ENCODE peak calls at places on chromosome 21, in six cellular contexts. L, Q, S, R, C and P are unnamed samples.

GRCh38 chr21:36887983-36888382 is 78.5 kb downstream of the HLCS start:
- DNase-seq in L (no peak), Q (no peak), S (no peak), R (no peak), C (no peak), P (no peak)

GRCh38 chr21:45957986-45958610 is 23.5 kb upstream of the COL6A1 start:
- DNase-seq in L (no peak), Q (no peak), S (peak), R (no peak), C (no peak), P (no peak)

GRCh38 chr21:20023199-20023598 is 975.0 kb upstream of the NCAM2 start:
- DNase-seq in L (no peak), Q (no peak), S (no peak), R (no peak), C (no peak), P (no peak)

GRCh38 chr21:42429021-42429420 is 25.3 kb downstream of the UBASH3A start:
- DNase-seq in L (no peak), Q (no peak), S (no peak), R (no peak), C (no peak), P (no peak)

GRCh38 chr21:41932576-41933258 is 21.1 kb downstream of the C2CD2 start:
- DNase-seq in L (no peak), Q (no peak), S (no peak), R (no peak), C (no peak), P (no peak)

GRCh38 chr21:35840197-35840799 is 220.0 kb downstream of the SETD4 start:
- DNase-seq in L (peak), Q (peak), S (no peak), R (peak), C (peak), P (no peak)

GRCh38 chr21:46229133-46229922 is 754 bp upstream of the LSS start:
- DNase-seq in L (no peak), Q (peak), S (peak), R (no peak), C (peak), P (no peak)

GRCh38 chr21:34534522-34534921 is 22.5 kb upstream of the KCNE1 start:
- DNase-seq in L (no peak), Q (no peak), S (no peak), R (no peak), C (no peak), P (no peak)

GRCh38 chr21:34276711-34277425 is 86.9 kb upstream of the KCNE2 start:
- DNase-seq in L (no peak), Q (no peak), S (no peak), R (no peak), C (no peak), P (no peak)

GRCh38 chr21:31176725-31177124 is 138.4 kb upstream of the KRTAP19-8 start:
- DNase-seq in L (no peak), Q (no peak), S (no peak), R (no peak), C (no peak), P (no peak)

GRCh38 chr21:41610042-41610839 is 102.3 kb upstream of the TMPRSS2 start:
- DNase-seq in L (peak), Q (peak), S (peak), R (no peak), C (peak), P (no peak)

GRCh38 chr21:41403966-41404365 is 22.1 kb upstream of the MX1 start:
- DNase-seq in L (no peak), Q (no peak), S (peak), R (no peak), C (no peak), P (no peak)

GRCh38 chr21:42234464-42235241 is 15.7 kb downstream of the ABCG1 start:
- DNase-seq in L (peak), Q (peak), S (peak), R (no peak), C (peak), P (no peak)

GRCh38 chr21:15793109-15793508 is 63.3 kb downstream of the USP25 start:
- DNase-seq in L (no peak), Q (no peak), S (no peak), R (no peak), C (no peak), P (no peak)

GRCh38 chr21:15793547-15794235 is 63.9 kb downstream of the USP25 start:
- DNase-seq in L (no peak), Q (no peak), S (no peak), R (no peak), C (no peak), P (no peak)

GRCh38 chr21:15797577-15798363 is 68.0 kb downstream of the USP25 start:
- DNase-seq in L (no peak), Q (no peak), S (no peak), R (no peak), C (no peak), P (no peak)

GRCh38 chr21:15794277-15794912 is 64.6 kb downstream of the USP25 start:
- DNase-seq in L (no peak), Q (no peak), S (no peak), R (no peak), C (no peak), P (no peak)

DNA sequence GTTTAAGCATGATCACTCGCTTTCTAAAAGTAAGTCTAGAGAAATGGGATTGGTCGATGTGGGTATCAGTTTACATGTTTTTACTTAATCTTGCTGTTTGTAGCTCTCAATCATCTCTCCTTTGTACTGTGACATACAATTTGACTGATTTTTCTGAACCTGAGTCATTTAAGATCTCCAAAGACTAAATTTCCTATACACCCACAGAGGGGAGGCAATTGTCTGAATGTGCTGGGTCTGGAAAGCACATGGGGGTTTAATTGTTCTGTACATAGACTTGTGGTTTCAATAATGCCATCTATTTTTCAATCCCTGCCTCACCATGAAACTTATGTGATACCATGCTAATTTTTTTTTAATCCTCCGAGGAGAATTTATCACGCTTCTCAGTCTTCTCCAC is 65.8 kb downstream of the USP25 start:
- DNase-seq in L (no peak), Q (no peak), S (no peak), R (no peak), C (no peak), P (no peak)
- TF ChIP-seq CTCF in L (no peak), Q (no peak), S (no peak), R (no peak), C (no peak), P (no peak)

GRCh38 chr21:18521204-18521603 is 117.6 kb upstream of the TMPRSS15 start:
- DNase-seq in L (no peak), Q (no peak), S (peak), R (no peak), C (no peak), P (no peak)

GRCh38 chr21:18517905-18518566 is 114.5 kb upstream of the TMPRSS15 start:
- DNase-seq in L (no peak), Q (peak), S (no peak), R (no peak), C (no peak), P (no peak)

GRCh38 chr21:18524097-18524496 is 120.5 kb upstream of the TMPRSS15 start:
- DNase-seq in L (no peak), Q (no peak), S (no peak), R (no peak), C (no peak), P (no peak)

DNA sequence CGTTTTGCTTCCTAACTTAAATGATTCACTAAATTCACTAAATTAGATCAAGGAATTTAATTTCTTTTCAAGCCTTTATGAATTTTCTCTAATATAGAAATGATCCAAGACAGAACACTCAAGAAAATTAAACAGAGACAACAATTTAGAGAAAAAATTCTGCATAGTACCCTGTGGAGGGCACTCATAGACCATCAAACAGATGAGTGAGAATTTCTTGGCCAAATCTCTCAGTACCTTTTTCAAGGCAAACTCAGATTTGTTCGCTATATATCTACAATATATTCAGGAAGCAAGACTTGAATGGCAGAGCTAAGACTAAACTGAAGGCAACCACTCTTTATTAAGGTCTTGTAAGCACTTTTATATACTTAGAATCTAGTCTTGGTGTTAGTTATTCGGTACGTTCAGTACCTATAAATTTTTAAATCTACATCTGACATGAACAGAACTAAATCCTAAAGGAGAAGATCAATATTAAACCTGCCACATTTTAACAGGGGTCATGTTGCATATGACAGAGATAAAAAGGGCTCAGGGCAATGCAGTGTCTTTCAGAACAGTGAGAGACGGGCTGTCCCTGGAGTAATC is 118.7 kb upstream of the TMPRSS15 start:
- DNase-seq in L (no peak), Q (no peak), S (no peak), R (no peak), C (no peak), P (no peak)
- TF ChIP-seq CTCF in L (peak), Q (no peak), S (no peak), R (no peak), C (peak), P (no peak)

DNA sequence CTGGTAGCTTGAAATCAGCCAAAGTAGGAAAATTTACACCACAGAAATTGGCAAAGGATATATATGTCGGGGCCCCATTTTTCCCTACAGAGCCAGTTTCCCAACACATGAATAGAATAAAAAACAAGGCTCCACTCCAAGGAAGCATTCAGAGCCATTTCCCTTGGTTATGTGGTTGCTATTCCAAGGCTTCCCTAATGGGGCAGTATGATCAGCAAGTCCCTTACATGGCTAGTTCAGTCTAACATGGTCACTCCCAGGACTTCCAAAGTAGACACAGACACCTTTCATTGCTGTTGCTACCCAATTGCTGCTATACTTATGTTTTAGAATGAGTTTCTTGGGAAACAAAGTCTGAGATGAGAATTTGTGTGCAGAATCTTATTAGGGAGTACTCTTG is 93.1 kb downstream of the C21orf91 start:
- DNase-seq in L (no peak), Q (no peak), S (no peak), R (no peak), C (no peak), P (no peak)
- TF ChIP-seq CTCF in L (no peak), Q (no peak), S (no peak), R (peak), C (no peak), P (no peak)

GRCh38 chr21:44070391-44070790 is 36.8 kb upstream of the PWP2 start:
- DNase-seq in L (no peak), Q (no peak), S (no peak), R (no peak), C (no peak), P (no peak)

GRCh38 chr21:44067011-44067839 is 40.0 kb upstream of the PWP2 start:
- DNase-seq in L (no peak), Q (no peak), S (peak), R (no peak), C (no peak), P (no peak)

GRCh38 chr21:44074315-44074958 is 32.8 kb upstream of the PWP2 start:
- DNase-seq in L (no peak), Q (no peak), S (no peak), R (no peak), C (no peak), P (no peak)

GRCh38 chr21:44072111-44072510 is 35.1 kb upstream of the PWP2 start:
- DNase-seq in L (no peak), Q (no peak), S (no peak), R (no peak), C (no peak), P (no peak)

DNA sequence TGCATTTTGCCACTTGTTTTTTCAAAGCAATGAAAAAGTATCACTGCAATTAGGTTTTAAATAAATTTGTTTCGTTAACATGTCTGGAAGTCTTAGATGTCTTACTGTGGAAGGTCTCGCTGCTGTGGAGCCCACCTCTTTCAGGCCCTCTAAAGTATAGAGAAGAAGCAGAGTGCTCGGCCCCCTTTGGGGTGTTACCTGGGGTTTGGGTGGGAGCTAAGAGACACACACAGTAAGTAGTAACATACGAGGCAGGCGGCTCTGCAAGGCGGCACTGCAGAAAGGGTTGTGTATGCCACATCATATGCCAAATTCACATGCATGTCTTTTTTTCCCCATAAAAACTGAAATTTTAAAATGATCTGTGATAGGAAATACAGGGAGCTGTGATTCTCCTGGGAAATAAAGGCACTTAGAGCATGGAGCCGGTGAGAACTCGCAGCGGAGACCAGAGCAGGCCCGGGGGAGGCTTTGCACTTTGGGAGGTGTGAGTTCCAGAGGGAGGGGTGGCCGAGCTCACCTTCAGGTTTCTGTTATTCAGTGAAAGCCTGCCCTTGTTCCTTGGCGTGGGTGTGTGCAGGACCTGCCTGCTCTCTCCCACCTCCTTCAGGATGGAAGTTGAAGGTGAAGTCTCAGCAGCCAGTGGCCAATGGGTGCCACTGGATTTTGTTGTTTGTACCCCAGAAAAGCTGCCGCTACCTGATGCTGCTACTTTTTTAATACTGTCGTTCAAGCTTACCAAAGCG is 35.7 kb upstream of the PWP2 start:
- DNase-seq in L (no peak), Q (no peak), S (no peak), R (no peak), C (no peak), P (no peak)
- TF ChIP-seq CTCF in L (no peak), Q (no peak), S (no peak), R (no peak), C (no peak), P (no peak)

GRCh38 chr21:44911384-44912157 is 9.1 kb downstream of the ITGB2 start:
- DNase-seq in L (peak), Q (no peak), S (peak), R (no peak), C (peak), P (peak)
- TF ChIP-seq CTCF in L (peak), Q (no peak), S (no peak), R (no peak), C (peak), P (no peak)

GRCh38 chr21:18387994-18388393 is 15.6 kb downstream of the TMPRSS15 start:
- DNase-seq in L (no peak), Q (no peak), S (no peak), R (no peak), C (no peak), P (no peak)

GRCh38 chr21:18382141-18382540 is 21.4 kb downstream of the TMPRSS15 start:
- DNase-seq in L (no peak), Q (no peak), S (no peak), R (no peak), C (no peak), P (no peak)

DNA sequence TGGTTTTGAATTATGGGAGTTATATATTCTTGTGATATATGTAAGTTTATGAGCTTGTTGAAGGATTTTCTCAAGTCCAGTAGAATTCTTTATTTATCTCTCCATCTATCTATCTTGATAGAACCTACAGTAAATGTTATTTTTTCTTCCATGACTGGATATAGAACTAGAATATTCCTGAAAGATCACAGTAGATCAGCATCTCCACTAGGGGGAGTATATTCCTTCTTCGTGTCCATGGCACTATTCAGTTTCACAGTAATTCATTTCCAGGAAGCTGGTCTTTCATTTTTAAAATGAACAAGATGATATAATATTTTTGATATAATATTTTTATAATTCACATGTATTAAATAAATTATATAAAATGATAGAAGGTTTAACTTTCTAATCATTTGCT is 18.8 kb downstream of the TMPRSS15 start:
- DNase-seq in L (no peak), Q (no peak), S (no peak), R (no peak), C (no peak), P (no peak)
- TF ChIP-seq CTCF in L (peak), Q (peak), S (no peak), R (no peak), C (peak), P (no peak)

DNA sequence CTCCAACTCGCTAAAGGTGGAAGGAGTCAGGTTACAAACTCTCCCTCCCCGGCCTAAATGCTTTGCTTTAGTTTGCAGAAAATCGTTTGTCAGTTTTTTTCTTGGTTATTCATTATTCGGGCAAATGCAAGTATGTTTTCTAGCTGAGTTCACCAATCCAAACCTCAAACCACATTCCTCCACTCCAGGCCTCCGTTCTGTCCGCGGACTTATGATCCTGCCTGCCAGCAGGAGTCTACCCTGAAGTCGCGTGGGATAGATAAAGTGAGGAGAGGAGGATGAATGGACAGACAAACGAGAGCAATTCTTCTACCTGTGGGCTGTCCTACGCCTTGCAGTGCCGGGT is 1.3 kb downstream of the ADAMTS1 start:
- DNase-seq in L (no peak), Q (no peak), S (no peak), R (no peak), C (no peak), P (no peak)
- TF ChIP-seq CTCF in L (no peak), Q (no peak), S (no peak), R (peak), C (no peak), P (no peak)